ENCODE peak calls at places on chromosomes 6 and 20, in five cellular contexts. I is GM06990, A is pancreas, K is thoracic aorta, P is right atrium auricular region. S is an unnamed sample.

GRCh38 chr6:44002591-44003344 is 124.5 kb downstream of the MRPL14 start:
- DNase-seq in P (no peak), A (peak; percentile 81), I (peak; percentile 66), K (no peak), S (peak; percentile 81)

GRCh38 chr6:141351721-141352120 is 781.0 kb upstream of the GJE1 start:
- DNase-seq in I (no peak), P (no peak), K (no peak), A (no peak), S (no peak)

GRCh38 chr6:153096792-153097191 is 34.3 kb downstream of the RGS17 start:
- DNase-seq in K (no peak), P (no peak), A (no peak), I (no peak), S (no peak)

GRCh38 chr6:130482645-130483390 is 117.0 kb downstream of the TMEM200A start:
- DNase-seq in A (no peak), P (no peak), K (no peak), I (no peak), S (no peak)

GRCh38 chr6:134534708-134535149 is 216.8 kb upstream of the SGK1 start:
- DNase-seq in P (no peak), A (no peak), I (no peak), K (no peak), S (no peak)

GRCh38 chr20:20837574-20838021 is 125.2 kb upstream of the RALGAPA2 start:
- DNase-seq in I (no peak), A (peak; percentile 69), P (peak; percentile 64), K (no peak), S (peak; percentile 74)

GRCh38 chr20:16563066-16563806 is 10.0 kb downstream of the KIF16B start:
- DNase-seq in A (no peak), K (no peak), I (no peak), P (no peak), S (no peak)

GRCh38 chr20:37850724-37851123 is 52.2 kb upstream of the VSTM2L start:
- DNase-seq in P (no peak), A (no peak), K (no peak), I (no peak), S (no peak)

GRCh38 chr6:149867876-149868640 is 3.9 kb upstream of the LRP11 start:
- DNase-seq in I (no peak), A (no peak), P (no peak), K (no peak), S (no peak)

GRCh38 chr6:42118162-42119001 is 24.0 kb downstream of the C6orf132 start:
- DNase-seq in K (no peak), A (peak; percentile 80), P (no peak), I (no peak), S (peak; percentile 86)

GRCh38 chr6:5846335-5846734 is 160.4 kb downstream of the NRN1 start:
- DNase-seq in P (no peak), K (no peak), I (no peak), A (no peak), S (no peak)

GRCh38 chr6:107819976-107820551 is 4.0 kb downstream of the SCML4 start:
- DNase-seq in P (peak; percentile 38), K (no peak), A (no peak), I (no peak), S (no peak)

GRCh38 chr6:45026003-45026516 is 302.1 kb upstream of the RUNX2 start:
- DNase-seq in A (no peak), I (no peak), P (no peak), K (no peak), S (no peak)

GRCh38 chr6:31060162-31060561 is 49.9 kb downstream of the MUC22 start:
- DNase-seq in K (no peak), I (no peak), P (no peak), A (no peak), S (no peak)

GRCh38 chr6:155541976-155542375 is 86.3 kb upstream of the NOX3 start:
- DNase-seq in P (no peak), I (no peak), K (no peak), A (no peak), S (no peak)

GRCh38 chr6:147507162-147508072 is 1.1 kb upstream of the SAMD5 start:
- DNase-seq in P (no peak), K (no peak), A (peak; percentile 61), I (peak; percentile 3), S (peak; percentile 65)

DNA sequence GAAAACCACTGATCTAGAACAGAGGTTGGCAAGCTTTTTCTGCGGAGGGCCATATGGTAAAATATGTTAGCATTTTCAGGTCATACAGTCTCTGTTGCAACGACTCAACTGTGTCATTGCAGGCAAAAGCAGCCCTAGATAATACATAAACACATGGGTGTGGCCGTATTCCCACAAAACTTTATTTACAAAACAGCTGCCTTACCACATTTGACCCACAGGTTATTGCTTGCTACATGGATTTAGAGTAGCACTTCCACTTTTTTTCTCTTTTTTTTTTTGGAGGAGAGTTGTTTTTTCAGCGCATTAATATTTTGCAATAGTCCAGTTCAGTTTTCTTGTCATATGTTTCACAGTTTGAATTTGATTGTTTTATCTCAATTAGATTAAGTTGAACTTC is 2.5 kb upstream of the IGF2R start:
- DNase-seq in I (no peak), A (no peak), K (no peak), P (no peak), S (no peak)
- TF ChIP-seq CTCF in I (no peak), A (no peak), K (no peak), P (no peak), S (no peak)

DNA sequence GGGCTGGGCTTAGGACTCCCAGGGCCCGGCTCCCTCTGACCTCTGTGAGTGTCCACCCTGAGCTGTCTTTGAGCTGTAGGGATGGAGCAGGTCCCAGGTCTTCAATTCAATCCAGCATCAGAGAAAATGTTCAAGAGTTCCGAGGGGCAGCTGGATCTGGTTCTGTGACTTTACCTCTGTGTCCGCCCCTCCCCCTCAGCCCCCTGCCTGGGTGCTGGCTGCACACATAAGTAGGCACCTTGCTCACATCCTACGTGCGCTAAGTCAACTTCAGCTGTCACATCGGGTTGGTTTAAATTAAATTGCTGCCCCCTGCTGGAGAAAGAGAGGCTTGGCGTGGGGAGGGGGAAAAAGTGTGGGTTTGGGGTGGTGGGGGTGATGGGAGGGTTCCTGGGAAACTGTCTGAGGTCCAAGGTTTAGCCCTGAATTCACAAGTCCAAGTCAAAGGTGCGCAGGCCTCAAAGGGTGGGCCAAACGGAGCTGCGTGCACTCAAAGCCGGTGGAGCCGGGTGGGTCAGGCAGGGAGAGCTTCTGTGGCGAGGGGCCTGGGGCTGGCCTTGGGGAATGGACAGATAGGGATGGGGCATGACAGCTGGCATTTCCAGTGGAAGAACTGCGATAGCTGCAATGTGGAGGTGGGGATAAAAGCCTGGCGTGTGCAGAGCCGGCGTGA is 3.0 kb downstream of the WFDC5 start:
- DNase-seq in I (no peak), P (no peak), K (no peak), A (no peak), S (no peak)
- TF ChIP-seq CTCF in I (peak; percentile 63), P (peak; percentile 66), K (peak; percentile 32), A (peak; percentile 29), S (peak; percentile 47)

DNA sequence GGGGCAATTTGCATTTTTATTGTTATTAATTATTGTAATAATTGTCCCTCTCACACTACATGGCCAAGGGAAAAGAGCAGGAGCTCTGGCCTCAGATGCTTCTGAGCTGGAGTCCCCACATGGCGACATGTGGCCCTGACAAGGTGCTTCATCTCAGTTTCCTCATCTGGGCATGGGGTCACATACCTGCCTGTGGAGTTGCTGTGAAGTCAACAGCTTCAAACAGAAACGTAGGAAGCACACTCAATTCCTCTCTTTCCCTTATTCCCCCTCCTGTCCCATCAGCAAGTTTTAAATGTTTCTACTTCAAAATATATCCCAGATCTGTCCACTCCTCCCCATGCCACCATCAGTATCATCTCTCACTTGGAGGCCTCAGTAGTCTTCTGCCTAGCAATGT is 8.7 kb downstream of the CPNE5 start:
- DNase-seq in I (no peak), A (no peak), P (no peak), K (no peak), S (no peak)
- TF ChIP-seq CTCF in I (no peak), A (no peak), P (no peak), K (no peak), S (no peak)

DNA sequence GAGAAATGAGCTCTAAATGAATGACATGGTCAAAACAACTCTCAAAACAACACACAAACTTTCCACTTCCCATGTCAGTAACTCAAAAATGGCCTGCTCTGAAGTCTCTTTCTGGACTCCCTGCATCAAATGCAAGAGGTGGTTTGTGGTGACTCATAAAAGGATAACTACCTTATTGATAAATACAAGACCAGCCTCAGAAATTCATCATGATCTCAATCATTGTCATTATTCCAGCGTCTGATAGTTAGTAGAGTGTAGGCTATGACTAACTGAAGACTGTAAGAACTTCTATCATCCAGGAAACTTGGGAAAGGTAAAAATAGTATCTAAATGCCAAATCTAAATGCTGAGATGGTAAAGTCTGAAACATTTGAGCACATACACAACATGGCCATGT is 369.4 kb downstream of the BMP2 start:
- DNase-seq in K (no peak), P (no peak), A (no peak), I (no peak), S (no peak)
- TF ChIP-seq CTCF in K (no peak), P (no peak), A (no peak), I (no peak), S (no peak)

GRCh38 chr20:23595941-23596340 is 9.8 kb downstream of the CST9 start:
- DNase-seq in A (no peak), I (no peak), K (no peak), P (no peak), S (no peak)
- TF ChIP-seq CTCF in A (no peak), I (no peak), K (no peak), P (no peak), S (no peak)

DNA sequence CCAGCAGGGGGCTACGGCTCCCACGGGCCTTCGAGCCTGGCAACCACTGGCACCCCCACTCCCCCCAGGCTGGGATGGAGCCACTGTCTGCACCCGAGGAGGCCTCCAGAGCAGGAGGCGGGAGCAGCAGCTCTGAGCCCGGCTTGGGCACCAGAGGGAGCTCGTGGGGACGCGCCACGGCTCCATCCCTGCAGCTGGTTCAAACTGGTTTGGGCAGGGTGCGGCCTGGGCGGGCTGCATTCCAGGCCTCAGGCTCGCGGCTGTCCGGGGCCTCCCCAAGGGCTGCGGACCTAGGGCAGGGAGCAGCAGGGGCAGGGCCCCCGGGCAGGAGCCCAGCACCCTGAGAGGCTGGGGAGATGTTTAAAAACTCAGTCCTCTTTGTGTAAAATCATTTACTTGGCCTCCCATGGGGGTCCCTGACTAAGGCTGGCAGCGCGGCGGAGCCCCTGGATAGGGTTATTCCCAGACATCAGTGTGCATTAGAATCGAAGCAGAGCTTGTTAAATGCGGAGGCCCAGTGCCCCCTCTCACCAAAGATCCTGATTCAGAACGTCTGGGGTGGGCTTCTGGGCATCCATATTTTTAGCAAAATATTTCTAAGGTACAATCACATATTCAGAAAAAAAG is 4.1 kb upstream of the BCAS4 start:
- DNase-seq in K (peak; percentile 24), I (peak; percentile 89), P (peak; percentile 85), A (peak; percentile 91), S (peak; percentile 96)
- TF ChIP-seq CTCF in K (peak; percentile 71), I (peak; percentile 95), P (peak; percentile 83), A (peak; percentile 34), S (peak; percentile 74)